ENCODE peak calls at places on chromosome 2, in eight cellular contexts. P, C, X, T, Q, R, U and B are unnamed samples.

GRCh38 chr2:10006248-10007147 is 36.9 kb upstream of the KLF11 start:
- DNase-seq in Q (no peak), T (no peak), P (no peak), U (no peak), X (no peak), C (no peak), R (no peak), B (peak; percentile 16)

GRCh38 chr2:239311132-239312040 is 89.4 kb downstream of the HDAC4 start:
- DNase-seq in X (no peak), P (no peak), T (no peak), R (no peak), Q (no peak), C (no peak), U (no peak), B (no peak)

GRCh38 chr2:218285604-218286003 is 6.7 kb downstream of the TMBIM1 start:
- DNase-seq in C (no peak), U (no peak), R (no peak), Q (peak; percentile 80), X (no peak), P (no peak), T (no peak), B (no peak)

GRCh38 chr2:98454500-98455235 is 10.0 kb downstream of the INPP4A start:
- DNase-seq in U (peak; percentile 73), Q (no peak), C (no peak), T (no peak), R (no peak), P (peak; percentile 25), X (no peak), B (no peak)

GRCh38 chr2:204317640-204318039 is 227.6 kb upstream of the PARD3B start:
- DNase-seq in X (no peak), U (no peak), P (no peak), T (no peak), C (no peak), Q (no peak), R (no peak), B (no peak)

GRCh38 chr2:23791030-23791429 is 135.9 kb downstream of the ATAD2B start:
- DNase-seq in C (no peak), T (no peak), X (no peak), R (no peak), U (no peak), Q (no peak), P (no peak), B (no peak)

GRCh38 chr2:173669271-173669853 is 295.8 kb downstream of the SP3 start:
- DNase-seq in P (no peak), C (no peak), Q (no peak), U (no peak), T (no peak), X (no peak), R (no peak), B (no peak)

GRCh38 chr2:101197215-101197745 is 46.1 kb upstream of the TBC1D8 start:
- DNase-seq in T (no peak), R (no peak), C (no peak), P (no peak), Q (no peak), X (peak; percentile 14), U (no peak), B (no peak)

GRCh38 chr2:177753682-177754475 is 318.7 kb downstream of the PDE11A start:
- DNase-seq in X (no peak), P (peak; percentile 38), T (peak; percentile 39), R (peak; percentile 16), C (no peak), Q (no peak), U (peak; percentile 27), B (peak; percentile 58)

GRCh38 chr2:168499500-168499899 is 43.4 kb downstream of the CERS6 start:
- DNase-seq in T (no peak), U (no peak), P (no peak), Q (no peak), C (no peak), R (no peak), X (no peak), B (no peak)

GRCh38 chr2:36748166-36748565 is 51.7 kb downstream of the VIT start:
- DNase-seq in X (no peak), R (no peak), C (no peak), U (no peak), P (no peak), Q (no peak), T (no peak), B (no peak)